ENCODE peak calls at places on chromosomes 16 and 17, in nine cellular contexts. W is neural progenitor cell, E is right lobe of liver, Z is colonic mucosa, B is left lung, V is cardiac fibroblast, P is heart right ventricle, J is tibial nerve, D is AG10803. F is an unnamed sample.

GRCh38 chr16:48064971-48065370 is 90.8 kb downstream of the ABCC12 start:
- DNase-seq in W (no peak), E (no peak), Z (no peak), B (no peak), V (no peak), P (no peak), J (no peak), D (no peak), F (no peak)

GRCh38 chr17:77496831-77497577 is 356.2 kb downstream of the SEC14L1 start:
- DNase-seq in W (no peak), E (no peak), Z (no peak), B (no peak), V (no peak), P (no peak), J (peak; percentile 8), D (no peak), F (no peak)

GRCh38 chr16:71931599-71931998 is 36.3 kb downstream of the IST1 start:
- DNase-seq in W (no peak), E (no peak), Z (no peak), B (no peak), V (no peak), P (no peak), J (no peak), D (no peak), F (no peak)

GRCh38 chr17:62587554-62587953 is 39.9 kb upstream of the MRC2 start:
- DNase-seq in W (no peak), E (no peak), Z (no peak), B (no peak), V (no peak), P (no peak), J (no peak), D (peak; percentile 23), F (no peak)

GRCh38 chr16:17312100-17312732 is 158.5 kb downstream of the XYLT1 start:
- DNase-seq in W (no peak), E (no peak), Z (peak; percentile 88), B (no peak), V (no peak), P (no peak), J (no peak), D (no peak), F (no peak)

GRCh38 chr16:11604783-11605563 is 18.3 kb upstream of the LITAF start:
- DNase-seq in W (no peak), E (peak; percentile 57), Z (peak; percentile 62), B (peak; percentile 72), V (peak; percentile 97), P (peak; percentile 86), J (no peak), D (no peak), F (no peak)

GRCh38 chr16:31508706-31509523 is 724 bp upstream of the RUSF1 start:
- DNase-seq in W (no peak), E (no peak), Z (no peak), B (no peak), V (peak; percentile 64), P (no peak), J (no peak), D (peak; percentile 72), F (no peak)

GRCh38 chr16:879461-879861 is 78.9 kb upstream of the GNG13 start:
- DNase-seq in W (no peak), E (no peak), Z (no peak), B (peak; percentile 28), V (no peak), P (no peak), J (no peak), D (no peak), F (no peak)

GRCh38 chr17:75878174-75878998 is at the start of gene TRIM47:
- DNase-seq in W (peak; percentile 56), E (peak; percentile 81), Z (peak; percentile 78), B (peak; percentile 68), V (peak; percentile 88), P (peak; percentile 72), J (peak; percentile 55), D (peak; percentile 37), F (no peak)

GRCh38 chr17:28552201-28552999 is at the start of gene UNC119:
- DNase-seq in W (peak; percentile 95), E (peak; percentile 89), Z (peak; percentile 84), B (peak; percentile 83), V (peak; percentile 72), P (peak; percentile 67), J (peak; percentile 51), D (peak; percentile 61), F (no peak)

GRCh38 chr17:28551421-28552186 is 820 bp downstream of the UNC119 start:
- DNase-seq in W (peak; percentile 40), E (no peak), Z (no peak), B (no peak), V (no peak), P (no peak), J (no peak), D (peak; percentile 14), F (no peak)

GRCh38 chr17:28554565-28554964 is 2.1 kb upstream of the UNC119 start:
- DNase-seq in W (no peak), E (no peak), Z (no peak), B (no peak), V (no peak), P (no peak), J (no peak), D (no peak), F (no peak)

GRCh38 chr17:28553000-28553505 is 629 bp upstream of the UNC119 start:
- DNase-seq in W (no peak), E (no peak), Z (no peak), B (no peak), V (no peak), P (no peak), J (no peak), D (no peak), F (no peak)

GRCh38 chr17:28555022-28555421 is 2.6 kb upstream of the UNC119 start:
- DNase-seq in W (no peak), E (no peak), Z (no peak), B (no peak), V (no peak), P (no peak), J (no peak), D (no peak), F (no peak)
- TF ChIP-seq CTCF in W (no peak), E (no peak), Z (no peak), B (no peak), V (no peak), P (no peak), J (no peak), D (no peak), F (no peak)

GRCh38 chr16:23836078-23836403 is 258 bp downstream of the PRKCB start:
- DNase-seq in W (no peak), E (no peak), Z (no peak), B (no peak), V (no peak), P (no peak), J (no peak), D (no peak), F (no peak)
- H3K4me3 ChIP-seq in W (peak overlapping the region; percentile 69), E (peak overlapping the region; percentile 32), Z (peak overlapping the region; percentile 57), B (peak overlapping the region; percentile 69), V (no peak overlapping the region), P (peak overlapping the region; percentile 47), J (peak overlapping the region; percentile 56), D (no peak overlapping the region), F (peak overlapping the region; percentile 17)

GRCh38 chr17:43024407-43025289 is at the start of gene RND2:
- DNase-seq in W (peak; percentile 97), E (peak; percentile 84), Z (peak; percentile 82), B (peak; percentile 89), V (peak; percentile 96), P (peak; percentile 91), J (peak; percentile 78), D (peak; percentile 93), F (peak; percentile 75)
- TF ChIP-seq CTCF in W (peak; percentile 83), E (peak; percentile 88), Z (peak; percentile 50), B (peak; percentile 61), V (peak; percentile 88), P (peak; percentile 84), J (peak; percentile 89), D (peak; percentile 81), F (peak; percentile 86)

GRCh38 chr17:57356153-57356721 is 99.9 kb downstream of the MSI2 start:
- DNase-seq in W (no peak), E (no peak), Z (no peak), B (no peak), V (no peak), P (no peak), J (no peak), D (no peak), F (peak; percentile 64)

GRCh38 chr17:57355090-57355859 is 99.0 kb downstream of the MSI2 start:
- DNase-seq in W (no peak), E (no peak), Z (no peak), B (no peak), V (peak; percentile 28), P (peak; percentile 54), J (no peak), D (no peak), F (no peak)

GRCh38 chr17:57356722-57357391 is 100.5 kb downstream of the MSI2 start:
- DNase-seq in W (peak; percentile 74), E (no peak), Z (no peak), B (no peak), V (no peak), P (no peak), J (no peak), D (no peak), F (no peak)

GRCh38 chr17:57357830-57358426 is 101.6 kb downstream of the MSI2 start:
- DNase-seq in W (no peak), E (no peak), Z (no peak), B (no peak), V (no peak), P (no peak), J (no peak), D (no peak), F (no peak)

GRCh38 chr17:57357392-57357784 is 101.1 kb downstream of the MSI2 start:
- DNase-seq in W (no peak), E (peak; percentile 45), Z (no peak), B (peak; percentile 83), V (no peak), P (peak; percentile 81), J (no peak), D (no peak), F (peak; percentile 95)
- H3K4me3 ChIP-seq in W (no peak overlapping the region), E (no peak overlapping the region), Z (no peak overlapping the region), B (no peak overlapping the region), V (no peak overlapping the region), P (peak overlapping the region; percentile 13), J (no peak overlapping the region), D (no peak overlapping the region), F (peak overlapping the region; percentile 17)

DNA sequence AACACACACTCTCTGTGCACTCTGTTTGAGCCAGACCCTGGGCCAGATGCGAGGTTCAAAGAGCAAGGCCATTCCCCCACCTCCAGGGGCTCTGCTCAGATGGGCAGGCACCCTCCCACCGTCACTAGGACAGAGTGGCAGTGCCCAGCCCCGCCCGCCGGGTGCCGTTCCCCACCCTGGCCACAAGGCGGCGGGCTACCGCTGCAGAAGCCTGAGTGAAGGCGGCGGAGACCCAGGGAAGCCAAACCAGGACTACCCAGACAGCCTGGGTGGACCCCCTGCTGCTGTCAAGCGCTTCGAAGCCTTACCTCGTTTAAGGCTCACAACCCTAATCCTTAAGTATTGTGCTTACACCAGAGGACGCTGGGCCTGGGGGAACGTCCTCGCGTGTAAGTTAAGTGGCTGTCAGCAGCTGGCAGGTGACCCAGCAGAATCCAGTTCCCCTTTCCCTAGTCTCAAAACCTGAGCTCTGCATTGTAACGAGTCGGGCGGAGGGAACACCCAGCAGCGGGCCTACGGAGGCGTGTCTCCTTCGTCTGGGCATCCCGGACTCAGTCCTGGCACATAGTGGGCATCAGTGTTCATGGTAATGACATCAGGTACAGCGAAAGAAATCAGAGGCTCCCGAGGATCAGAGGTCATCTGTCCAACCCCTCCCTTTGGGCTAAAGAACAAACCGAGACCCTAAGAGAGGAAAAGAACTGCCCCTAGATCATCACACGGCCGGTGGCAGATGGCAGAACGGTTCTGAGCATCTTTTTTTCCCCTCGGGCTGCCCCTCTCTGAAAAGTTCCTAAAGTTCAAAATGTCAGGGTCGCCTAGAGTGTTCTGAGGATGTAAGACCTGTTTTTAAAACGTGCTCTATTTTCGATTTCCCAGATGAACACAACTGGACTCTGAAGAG is 4.4 kb downstream of the ARHGAP27 start:
- DNase-seq in W (peak; percentile 87), E (peak; percentile 75), Z (peak; percentile 81), B (peak; percentile 78), V (peak; percentile 68), P (peak; percentile 59), J (peak; percentile 49), D (peak; percentile 45), F (no peak)
- TF ChIP-seq CTCF in W (peak; percentile 97), E (peak; percentile 95), Z (peak; percentile 100), B (peak; percentile 100), V (peak; percentile 96), P (peak; percentile 99), J (peak; percentile 95), D (peak; percentile 79), F (peak; percentile 94)